ENCODE peak calls at places on chromosomes 16 and 17, in four cellular contexts. One of them, this sample, is unnamed.

GRCh38 chr16:27463741-27464662 is 62.0 kb downstream of the IL21R start:
- DNase-seq in left lung: no peak
- DNase-seq in stomach: no peak
- DNase-seq in gastrocnemius medialis: no peak
- DNase-seq in this sample: no peak

GRCh38 chr17:82201498-82201910 is 11.1 kb downstream of the CCDC57 start:
- DNase-seq in left lung: no peak
- DNase-seq in stomach: peak; percentile 30
- DNase-seq in gastrocnemius medialis: no peak
- DNase-seq in this sample: no peak

GRCh38 chr17:29789186-29790170 is 140.6 kb downstream of the SSH2 start:
- DNase-seq in left lung: no peak
- DNase-seq in stomach: no peak
- DNase-seq in gastrocnemius medialis: no peak
- DNase-seq in this sample: no peak

GRCh38 chr16:2715519-2715918 is 4.5 kb downstream of the PRSS27 start:
- DNase-seq in left lung: peak; percentile 92
- DNase-seq in stomach: peak; percentile 66
- DNase-seq in gastrocnemius medialis: no peak
- DNase-seq in this sample: peak; percentile 81

GRCh38 chr17:58757162-58757613 is 1.5 kb downstream of the PPM1E start:
- DNase-seq in left lung: no peak
- DNase-seq in stomach: no peak
- DNase-seq in gastrocnemius medialis: no peak
- DNase-seq in this sample: no peak

GRCh38 chr16:27759947-27760844 is 210.3 kb downstream of the KATNIP start:
- DNase-seq in left lung: no peak
- DNase-seq in stomach: no peak
- DNase-seq in gastrocnemius medialis: no peak
- DNase-seq in this sample: no peak

GRCh38 chr16:23907903-23908302 is 72.1 kb downstream of the PRKCB start:
- DNase-seq in left lung: no peak
- DNase-seq in stomach: no peak
- DNase-seq in gastrocnemius medialis: no peak
- DNase-seq in this sample: no peak

GRCh38 chr16:53912155-53912554 is 208.2 kb downstream of the FTO start:
- DNase-seq in left lung: no peak
- DNase-seq in stomach: no peak
- DNase-seq in gastrocnemius medialis: no peak
- DNase-seq in this sample: no peak

GRCh38 chr16:84725481-84726078 is 25.8 kb downstream of the USP10 start:
- DNase-seq in left lung: no peak
- DNase-seq in stomach: no peak
- DNase-seq in gastrocnemius medialis: no peak
- DNase-seq in this sample: no peak
- H3K27ac ChIP-seq in left lung: no peak overlapping the region
- H3K27ac ChIP-seq in stomach: no peak overlapping the region
- H3K27ac ChIP-seq in gastrocnemius medialis: no peak overlapping the region
- H3K27ac ChIP-seq in this sample: no peak overlapping the region

GRCh38 chr17:13597723-13598347 is 3.9 kb downstream of the HS3ST3A1 start:
- DNase-seq in left lung: no peak
- DNase-seq in stomach: no peak
- DNase-seq in gastrocnemius medialis: no peak
- DNase-seq in this sample: no peak

GRCh38 chr17:13599808-13600398 is 1.8 kb downstream of the HS3ST3A1 start:
- DNase-seq in left lung: no peak
- DNase-seq in stomach: no peak
- DNase-seq in gastrocnemius medialis: no peak
- DNase-seq in this sample: no peak

GRCh38 chr17:13600475-13601316 is 1.0 kb downstream of the HS3ST3A1 start:
- DNase-seq in left lung: peak; percentile 82
- DNase-seq in stomach: no peak
- DNase-seq in gastrocnemius medialis: no peak
- DNase-seq in this sample: no peak

GRCh38 chr17:13599168-13599577 is 2.6 kb downstream of the HS3ST3A1 start:
- DNase-seq in left lung: no peak
- DNase-seq in stomach: no peak
- DNase-seq in gastrocnemius medialis: no peak
- DNase-seq in this sample: no peak

GRCh38 chr17:13598353-13599167 is 3.2 kb downstream of the HS3ST3A1 start:
- DNase-seq in left lung: no peak
- DNase-seq in stomach: no peak
- DNase-seq in gastrocnemius medialis: no peak
- DNase-seq in this sample: no peak
- H3K27me3 ChIP-seq in left lung: peaks cover 77% of the 10 kb centered on the region
- H3K27me3 ChIP-seq in stomach: peaks cover 72% of the 10 kb centered on the region
- H3K27me3 ChIP-seq in gastrocnemius medialis: peaks cover 45% of the 10 kb centered on the region
- H3K27me3 ChIP-seq in this sample: peaks cover 13% of the 10 kb centered on the region

GRCh38 chr16:57846078-57846697 is 43.9 kb upstream of the KIFC3 start:
- DNase-seq in left lung: no peak
- DNase-seq in stomach: no peak
- DNase-seq in gastrocnemius medialis: no peak
- DNase-seq in this sample: no peak
- H3K4me3 ChIP-seq in left lung: no peak overlapping the region
- H3K4me3 ChIP-seq in stomach: no peak overlapping the region
- H3K4me3 ChIP-seq in gastrocnemius medialis: no peak overlapping the region
- H3K4me3 ChIP-seq in this sample: no peak overlapping the region

GRCh38 chr17:34025179-34025551 is 229.9 kb upstream of the CCL2 start:
- DNase-seq in left lung: no peak
- DNase-seq in stomach: peak; percentile 29
- DNase-seq in gastrocnemius medialis: no peak
- DNase-seq in this sample: no peak

DNA sequence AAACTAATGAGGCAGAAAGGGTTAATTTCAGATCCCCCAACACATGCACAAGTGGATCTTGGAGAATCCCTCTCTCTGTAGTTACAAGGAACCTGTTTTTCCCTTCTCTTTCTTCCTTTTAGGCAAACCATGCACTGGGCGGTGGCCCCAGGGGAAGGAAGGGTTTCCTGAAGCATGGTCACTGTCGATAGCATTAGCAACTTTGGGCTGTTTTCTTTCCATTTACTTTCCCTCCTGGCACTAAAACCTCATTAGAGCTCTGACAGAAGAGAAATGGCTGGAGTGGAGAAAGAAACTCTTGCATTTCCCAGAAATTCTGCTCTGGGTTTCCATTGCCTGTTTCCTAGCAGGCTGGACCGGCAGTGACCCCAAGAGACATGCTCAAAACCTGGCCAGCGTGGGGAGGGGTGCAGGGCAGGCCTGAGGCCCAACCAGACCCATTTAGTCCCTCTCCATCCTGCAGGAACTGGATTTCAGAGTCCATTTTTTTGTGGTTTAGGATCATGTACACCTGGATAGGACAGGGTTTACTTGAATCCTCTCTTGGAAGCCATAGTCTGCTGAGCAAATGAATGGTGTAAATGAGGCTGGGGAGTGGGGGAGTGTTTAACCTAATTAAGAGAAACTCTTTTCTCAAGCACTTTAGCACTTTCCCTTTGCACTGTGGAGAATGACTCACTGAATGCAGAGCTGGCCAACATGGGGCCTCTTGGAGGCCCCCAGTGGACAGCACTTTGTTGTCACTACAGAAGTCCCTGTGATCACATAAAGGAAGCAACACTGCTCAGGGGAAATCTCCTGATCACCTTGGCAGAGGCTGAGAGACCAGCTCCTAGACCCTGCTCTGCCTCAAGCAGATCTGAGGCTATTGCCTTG is 230.5 kb upstream of the CCL2 start:
- DNase-seq in left lung: no peak
- DNase-seq in stomach: no peak
- DNase-seq in gastrocnemius medialis: no peak
- DNase-seq in this sample: no peak
- H3K27ac ChIP-seq in left lung: no peak overlapping the region
- H3K27ac ChIP-seq in stomach: no peak overlapping the region
- H3K27ac ChIP-seq in gastrocnemius medialis: no peak overlapping the region
- H3K27ac ChIP-seq in this sample: no peak overlapping the region

GRCh38 chr17:28524476-28525415 is 18.6 kb downstream of the FOXN1 start:
- DNase-seq in left lung: peak; percentile 80
- DNase-seq in stomach: peak; percentile 89
- DNase-seq in gastrocnemius medialis: no peak
- DNase-seq in this sample: no peak
- H3K27me3 ChIP-seq in left lung: no peaks in the 10 kb centered on the region
- H3K27me3 ChIP-seq in stomach: no peaks in the 10 kb centered on the region
- H3K27me3 ChIP-seq in gastrocnemius medialis: no peaks in the 10 kb centered on the region
- H3K27me3 ChIP-seq in this sample: no peaks in the 10 kb centered on the region

GRCh38 chr17:1122681-1123396 is 56.9 kb downstream of the ABR start:
- DNase-seq in left lung: peak; percentile 95
- DNase-seq in stomach: peak; percentile 93
- DNase-seq in gastrocnemius medialis: peak; percentile 69
- DNase-seq in this sample: peak; percentile 85
- H3K4me3 ChIP-seq in left lung: no peak overlapping the region
- H3K4me3 ChIP-seq in stomach: no peak overlapping the region
- H3K4me3 ChIP-seq in gastrocnemius medialis: no peak overlapping the region
- H3K4me3 ChIP-seq in this sample: no peak overlapping the region

DNA sequence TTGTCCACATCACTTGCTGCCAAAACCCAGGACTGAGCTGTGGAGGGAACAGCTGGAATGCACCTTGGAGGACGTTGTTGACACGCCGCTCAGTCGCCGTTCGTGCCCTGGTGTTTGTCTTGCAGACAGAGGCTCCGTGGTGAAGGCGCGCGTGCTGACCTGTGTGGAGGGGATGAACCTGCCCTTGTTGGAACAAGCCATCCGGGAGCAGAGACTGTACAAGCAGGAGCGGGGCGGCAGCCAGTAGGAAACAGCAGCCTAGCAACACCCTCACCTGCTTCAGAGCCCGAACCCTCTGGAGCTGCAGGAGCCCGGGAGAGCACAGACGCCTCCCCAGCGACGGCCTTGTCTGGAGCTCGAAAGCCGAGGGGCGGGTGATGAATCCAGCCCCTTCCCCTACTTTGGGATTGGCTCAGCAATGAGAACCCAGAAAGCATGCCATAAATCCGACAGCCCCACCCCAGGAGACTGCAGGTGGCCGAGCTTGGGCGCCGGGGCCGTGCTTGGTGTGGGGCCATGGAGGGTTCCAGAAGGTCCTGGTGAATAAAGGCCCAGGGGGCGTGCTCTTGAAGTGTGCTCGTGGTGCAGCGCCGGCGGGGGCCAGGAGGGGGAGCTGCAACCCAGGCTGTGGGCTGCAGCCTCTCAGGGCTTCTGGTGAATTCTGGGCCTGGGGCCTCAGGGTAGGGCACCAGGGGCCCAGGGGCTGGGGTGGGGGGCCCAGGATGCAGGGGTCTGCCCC is 470 bp upstream of the CDK3 start:
- DNase-seq in left lung: peak; percentile 89
- DNase-seq in stomach: peak; percentile 58
- DNase-seq in gastrocnemius medialis: no peak
- DNase-seq in this sample: peak; percentile 58
- H3K27ac ChIP-seq in left lung: no peak overlapping the region
- H3K27ac ChIP-seq in stomach: no peak overlapping the region
- H3K27ac ChIP-seq in gastrocnemius medialis: no peak overlapping the region
- H3K27ac ChIP-seq in this sample: no peak overlapping the region

GRCh38 chr16:85420501-85421337 is 192.4 kb upstream of the GSE1 start:
- DNase-seq in left lung: peak; percentile 96
- DNase-seq in stomach: peak; percentile 74
- DNase-seq in gastrocnemius medialis: no peak
- DNase-seq in this sample: peak; percentile 71
- H3K27me3 ChIP-seq in left lung: no peaks in the 10 kb centered on the region
- H3K27me3 ChIP-seq in stomach: no peaks in the 10 kb centered on the region
- H3K27me3 ChIP-seq in gastrocnemius medialis: no peaks in the 10 kb centered on the region
- H3K27me3 ChIP-seq in this sample: no peaks in the 10 kb centered on the region

GRCh38 chr17:67574658-67575293 is 143.0 kb upstream of the NOL11 start:
- DNase-seq in left lung: no peak
- DNase-seq in stomach: no peak
- DNase-seq in gastrocnemius medialis: no peak
- DNase-seq in this sample: no peak
- H3K4me3 ChIP-seq in left lung: no peak overlapping the region
- H3K4me3 ChIP-seq in stomach: no peak overlapping the region
- H3K4me3 ChIP-seq in gastrocnemius medialis: no peak overlapping the region
- H3K4me3 ChIP-seq in this sample: no peak overlapping the region

This sample was measured in psoas muscle.